ENCODE peak calls at places on chromosomes 13 and 19, in ten cellular contexts. H, Y, I, V, Z, E, U, R, O and P are unnamed samples.

GRCh38 chr13:37090912-37091311 is 14.6 kb downstream of the CSNK1A1L start:
- DNase-seq in H (no peak), Y (no peak), I (no peak), V (no peak), Z (no peak), E (no peak), U (no peak), R (no peak), O (no peak), P (no peak)

GRCh38 chr13:40271511-40271910 is 394.9 kb downstream of the FOXO1 start:
- DNase-seq in H (no peak), Y (no peak), I (no peak), V (no peak), Z (no peak), E (peak), U (no peak), R (peak), O (no peak), P (peak)

GRCh38 chr19:48646192-48646911 is 365 bp upstream of the CA11 start:
- DNase-seq in H (peak), Y (peak), I (peak), V (peak), Z (peak), E (peak), U (peak), R (peak), O (peak), P (peak)

GRCh38 chr13:31110169-31110568 is 51.5 kb downstream of the HSPH1 start:
- DNase-seq in H (no peak), Y (no peak), I (no peak), V (no peak), Z (no peak), E (no peak), U (no peak), R (no peak), O (no peak), P (no peak)

GRCh38 chr19:50721441-50722137 is 1.6 kb upstream of the CLEC11A start:
- DNase-seq in H (no peak), Y (no peak), I (no peak), V (no peak), Z (no peak), E (no peak), U (no peak), R (no peak), O (no peak), P (no peak)

GRCh38 chr13:65660696-65661095 is 1569.4 kb downstream of the PCDH9 start:
- DNase-seq in H (no peak), Y (no peak), I (no peak), V (no peak), Z (no peak), E (no peak), U (no peak), R (no peak), O (no peak), P (no peak)

GRCh38 chr19:1082165-1082927 is 12.8 kb downstream of the POLR2E start:
- DNase-seq in H (peak), Y (peak), I (no peak), V (no peak), Z (peak), E (peak), U (peak), R (peak), O (no peak), P (peak)

GRCh38 chr19:36081385-36081784 is 26.7 kb downstream of the WDR62 start:
- DNase-seq in H (no peak), Y (no peak), I (peak), V (no peak), Z (no peak), E (no peak), U (no peak), R (no peak), O (peak), P (no peak)

GRCh38 chr19:40908981-40909380 is 26.9 kb upstream of the CYP2A7 start:
- DNase-seq in H (no peak), Y (no peak), I (no peak), V (no peak), Z (peak), E (no peak), U (no peak), R (no peak), O (no peak), P (no peak)

GRCh38 chr13:51682691-51683090 is 98.4 kb downstream of the WDFY2 start:
- DNase-seq in H (no peak), Y (no peak), I (peak), V (no peak), Z (no peak), E (no peak), U (no peak), R (no peak), O (no peak), P (no peak)

GRCh38 chr13:105759467-105759866 is 776.0 kb downstream of the EFNB2 start:
- DNase-seq in H (no peak), Y (no peak), I (no peak), V (no peak), Z (no peak), E (no peak), U (no peak), R (no peak), O (no peak), P (no peak)

GRCh38 chr13:42396501-42396900 is 124.5 kb downstream of the AKAP11 start:
- DNase-seq in H (peak), Y (no peak), I (no peak), V (no peak), Z (peak), E (peak), U (peak), R (no peak), O (no peak), P (no peak)

GRCh38 chr13:28320884-28321574 is 173.9 kb downstream of the FLT1 start:
- DNase-seq in H (no peak), Y (no peak), I (no peak), V (no peak), Z (no peak), E (no peak), U (no peak), R (no peak), O (no peak), P (no peak)

GRCh38 chr13:82758056-82758455 is 1124.2 kb downstream of the SLITRK1 start:
- DNase-seq in H (no peak), Y (no peak), I (peak), V (no peak), Z (no peak), E (no peak), U (no peak), R (peak), O (no peak), P (no peak)